ENCODE peak calls at places on chromosomes 11 and 22, in four cellular contexts. J is HCT116, R is spleen, Y is sigmoid colon. U is an unnamed sample.

GRCh38 chr11:1729692-1730011 is 20.7 kb downstream of the IFITM10 start:
- DNase-seq in J (no peak), R (no peak), Y (no peak), U (no peak)

GRCh38 chr11:22459053-22459452 is 120.9 kb downstream of the SLC17A6 start:
- DNase-seq in J (no peak), R (no peak), Y (no peak), U (no peak)

GRCh38 chr11:29914203-29914930 is 102.5 kb downstream of the KCNA4 start:
- DNase-seq in J (no peak), R (no peak), Y (no peak), U (no peak)

GRCh38 chr11:120995184-120995583 is 28.7 kb upstream of the TBCEL start:
- DNase-seq in J (no peak), R (no peak), Y (no peak), U (no peak)

GRCh38 chr22:40385041-40385782 is 14.8 kb downstream of the SGSM3 start:
- DNase-seq in J (no peak), R (no peak), Y (no peak), U (peak)

GRCh38 chr22:39545310-39546063 is 12.9 kb upstream of the RPS19BP1 start:
- DNase-seq in J (no peak), R (no peak), Y (no peak), U (no peak)

GRCh38 chr11:38562562-38562961 is 1964.5 kb upstream of the RAG2 start:
- DNase-seq in J (no peak), R (no peak), Y (no peak), U (no peak)

GRCh38 chr11:35114901-35115687 is 23.9 kb upstream of the CD44 start:
- DNase-seq in J (no peak), R (no peak), Y (no peak), U (no peak)

GRCh38 chr11:102850973-102851745 is 7.8 kb upstream of the MMP3 start:
- DNase-seq in J (no peak), R (no peak), Y (no peak), U (no peak)

GRCh38 chr11:73246303-73246702 is 25.8 kb upstream of the P2RY6 start:
- DNase-seq in J (no peak), R (no peak), Y (no peak), U (no peak)

GRCh38 chr11:110763249-110764011 is 51.2 kb upstream of the ARHGAP20 start:
- DNase-seq in J (no peak), R (no peak), Y (no peak), U (no peak)

GRCh38 chr11:1298695-1299492 is 10.5 kb downstream of the TOLLIP start:
- DNase-seq in J (no peak), R (peak), Y (peak), U (peak)

GRCh38 chr11:47004595-47005033 is 68.1 kb downstream of the CSTPP1 start:
- DNase-seq in J (no peak), R (no peak), Y (peak), U (peak)

GRCh38 chr11:119745112-119745511 is 16.1 kb upstream of the NECTIN1 start:
- DNase-seq in J (no peak), R (peak), Y (no peak), U (no peak)

GRCh38 chr11:9577551-9577950 is 4.1 kb downstream of the WEE1 start:
- DNase-seq in J (no peak), R (no peak), Y (no peak), U (no peak)

GRCh38 chr22:38233427-38233826 is 31.6 kb downstream of the MAFF start:
- DNase-seq in J (no peak), R (no peak), Y (no peak), U (no peak)

GRCh38 chr22:41140365-41140957 is 48.1 kb downstream of the EP300 start:
- DNase-seq in J (no peak), R (no peak), Y (no peak), U (no peak)

GRCh38 chr11:110337570-110338193 is 41.3 kb upstream of the RDX start:
- DNase-seq in J (peak), R (no peak), Y (no peak), U (no peak)

GRCh38 chr22:18078329-18079041 is 695 bp downstream of the PEX26 start:
- DNase-seq in J (no peak), R (peak), Y (no peak), U (peak)

GRCh38 chr22:22023581-22024137 is 41.1 kb upstream of the TOP3B start:
- DNase-seq in J (no peak), R (no peak), Y (no peak), U (no peak)

GRCh38 chr11:9344046-9344680 is 29.8 kb upstream of the TMEM41B start:
- DNase-seq in J (no peak), R (no peak), Y (no peak), U (no peak)

GRCh38 chr11:82927264-82927880 is 25.8 kb downstream of the DDIAS start:
- DNase-seq in J (peak), R (no peak), Y (no peak), U (peak)

GRCh38 chr11:101470881-101471535 is 112.8 kb downstream of the TRPC6 start:
- DNase-seq in J (no peak), R (no peak), Y (no peak), U (no peak)

GRCh38 chr11:117177534-117178209 is 871 bp upstream of the SIDT2 start:
- DNase-seq in J (no peak), R (no peak), Y (peak), U (no peak)

GRCh38 chr22:46803031-46803880 is 40.8 kb downstream of the TBC1D22A start:
- DNase-seq in J (peak), R (peak), Y (peak), U (peak)

GRCh38 chr11:46338636-46338987 is 8.7 kb upstream of the DGKZ start:
- DNase-seq in J (no peak), R (no peak), Y (no peak), U (no peak)

GRCh38 chr11:45366196-45366595 is 80.1 kb upstream of the SYT13 start:
- DNase-seq in J (no peak), R (no peak), Y (no peak), U (no peak)

GRCh38 chr11:117862753-117863152 is 13.7 kb downstream of the FXYD6 start:
- DNase-seq in J (no peak), R (no peak), Y (peak), U (no peak)

GRCh38 chr11:128328955-128329551 is 258.3 kb downstream of the ETS1 start:
- DNase-seq in J (no peak), R (peak), Y (no peak), U (no peak)
- TF ChIP-seq POLR2AphosphoS5 in J (no peak), R (peak), Y (no peak), U (no peak)

DNA sequence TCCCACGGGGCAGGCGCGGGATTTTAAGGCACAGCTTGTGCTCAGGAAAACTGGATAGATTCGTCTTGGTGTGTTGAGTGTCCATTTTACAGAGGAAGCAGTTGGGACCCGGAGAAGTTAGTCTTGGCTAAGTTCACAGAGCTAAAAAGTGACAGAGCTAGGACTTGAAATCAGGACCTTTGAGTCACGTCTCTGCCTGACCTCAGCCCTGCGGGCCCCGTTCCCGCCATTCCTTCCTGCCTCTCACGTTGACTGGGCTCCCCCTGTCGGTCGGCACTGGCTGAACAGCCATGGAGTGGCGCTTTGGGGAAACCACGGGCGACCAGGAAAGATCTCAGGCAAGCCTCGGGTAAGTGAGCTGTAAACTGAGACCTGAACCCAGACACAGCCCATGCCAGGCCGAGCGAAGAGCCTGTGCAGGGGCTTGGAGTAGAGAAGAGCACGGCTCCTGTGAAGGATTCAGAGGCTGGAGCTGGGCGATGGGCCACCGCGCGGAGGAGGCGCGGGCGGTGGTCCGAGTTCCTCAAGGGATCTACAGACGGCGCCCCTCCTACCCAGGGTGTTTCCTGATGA is 54.1 kb downstream of the WNT11 start:
- DNase-seq in J (peak), R (peak), Y (peak), U (peak)
- H3K4me3 ChIP-seq in J (no peak), R (peak), Y (peak), U (peak)

DNA sequence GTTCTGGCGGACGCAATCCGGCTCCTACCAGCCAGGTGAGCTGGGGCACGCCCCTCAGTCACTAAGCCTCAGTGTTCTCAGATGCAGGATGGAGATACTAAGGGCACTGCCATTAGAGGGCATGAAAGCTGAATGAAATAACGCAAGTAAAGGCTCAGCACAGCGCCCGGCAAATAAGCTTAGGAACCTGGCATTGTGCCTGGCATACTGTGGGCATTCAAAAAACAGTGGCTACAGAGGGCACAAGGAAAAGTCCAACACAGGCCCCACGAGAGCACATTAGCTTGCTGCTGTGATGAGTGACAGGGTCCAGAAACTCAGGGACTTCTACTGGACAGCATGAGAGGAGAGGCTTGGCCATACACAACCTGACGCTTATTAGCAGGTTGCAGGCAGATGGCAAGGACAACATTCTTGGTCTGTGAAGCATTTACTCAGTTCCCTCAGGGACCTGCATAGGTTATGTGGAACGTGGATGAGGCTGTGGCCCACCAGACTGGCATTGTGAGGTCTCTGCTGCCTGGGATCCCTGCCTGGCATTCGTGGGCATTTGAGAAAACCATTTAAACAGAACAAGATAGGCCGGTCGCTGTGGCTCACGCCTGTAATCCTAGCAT is 12.2 kb downstream of the TXN2 start:
- DNase-seq in J (no peak), R (no peak), Y (peak), U (no peak)
- TF ChIP-seq POLR2AphosphoS5 in J (no peak), R (no peak), Y (no peak), U (no peak)

GRCh38 chr11:68837583-68838571 is 3.8 kb downstream of the CPT1A start:
- DNase-seq in J (no peak), R (no peak), Y (no peak), U (peak)
- H3K4me3 ChIP-seq in J (no peak), R (peak), Y (peak), U (no peak)

DNA sequence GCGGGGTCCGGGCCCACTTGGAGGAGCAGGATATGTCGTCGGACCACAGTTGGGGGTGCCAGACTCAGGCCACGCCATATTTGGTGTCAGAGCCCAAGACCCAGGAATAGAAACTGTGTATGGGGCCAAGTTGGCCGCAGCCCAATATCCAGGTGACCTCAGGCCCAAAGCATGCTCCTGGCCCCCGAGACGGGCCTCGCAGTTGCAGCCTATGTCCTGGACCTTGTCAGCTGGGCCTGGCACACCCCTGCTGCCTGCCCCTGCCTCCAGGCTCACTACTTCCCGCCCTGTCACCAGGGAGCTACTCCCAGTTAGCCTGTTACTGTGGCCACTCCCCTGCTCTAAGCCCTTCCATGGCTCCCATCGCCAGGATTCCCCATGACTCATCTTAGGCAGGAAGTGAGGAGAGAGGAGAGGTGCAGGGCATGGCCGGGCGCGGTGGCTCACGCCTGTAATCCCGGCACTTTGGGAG is 23.1 kb downstream of the A4GALT start:
- DNase-seq in J (peak), R (no peak), Y (peak), U (no peak)
- TF ChIP-seq POLR2AphosphoS5 in J (no peak), R (peak), Y (peak), U (no peak)

GRCh38 chr11:69010361-69010891 is 2.6 kb downstream of the MRGPRF start:
- DNase-seq in J (no peak), R (peak), Y (peak), U (no peak)

GRCh38 chr11:69010964-69011623 is 2.0 kb downstream of the MRGPRF start:
- DNase-seq in J (peak), R (peak), Y (peak), U (peak)

GRCh38 chr11:69008774-69009440 is 4.1 kb downstream of the MRGPRF start:
- DNase-seq in J (peak), R (peak), Y (peak), U (no peak)

GRCh38 chr11:69007978-69008381 is 5.1 kb downstream of the MRGPRF start:
- DNase-seq in J (no peak), R (peak), Y (peak), U (no peak)

GRCh38 chr11:69009441-69010211 is 3.4 kb downstream of the MRGPRF start:
- DNase-seq in J (no peak), R (peak), Y (peak), U (no peak)
- H3K4me3 ChIP-seq in J (no peak), R (no peak), Y (peak), U (no peak)

U was measured in HL-60.